ENCODE peak calls at places on chromosomes 4 and X, in seven cellular contexts. T is tibial nerve, W is body of pancreas, X is stomach, J is right lobe of liver, S is uterus, F is IMR-90. P is an unnamed sample. For H3K4me1, the result is how much of the 10 kb centered on the place peaks cover.

GRCh38 chr4:168677063-168677462 is 180.2 kb downstream of the PALLD start:
- DNase-seq in J (no peak), F (no peak), T (no peak), W (no peak), S (no peak), X (no peak), P (no peak)

GRCh38 chrX:31590581-31591113 is 518.8 kb upstream of the FTHL17 start:
- DNase-seq in S (no peak), F (peak), J (no peak), W (no peak), X (no peak), T (no peak), P (no peak)

GRCh38 chr4:118803253-118803652 is 32.7 kb downstream of the SEC24D start:
- DNase-seq in J (no peak), F (no peak), T (no peak), S (no peak), W (peak), X (no peak), P (no peak)

GRCh38 chrX:95893632-95894031 is 791.0 kb upstream of the DIAPH2 start:
- DNase-seq in X (no peak), S (no peak), T (peak), F (no peak), W (no peak), J (no peak), P (no peak)

GRCh38 chr4:95539056-95539455 is 9.7 kb downstream of the UNC5C start:
- DNase-seq in S (no peak), X (no peak), J (no peak), F (no peak), W (no peak), T (no peak), P (no peak)

GRCh38 chr4:104494822-104495559 is at the start of gene CXXC4:
- DNase-seq in T (peak), W (peak), X (peak), S (peak), F (peak), J (peak), P (peak)

GRCh38 chrX:139200793-139201192 is 329.7 kb upstream of the F9 start:
- DNase-seq in F (peak), J (no peak), X (peak), T (no peak), S (no peak), W (no peak), P (no peak)

GRCh38 chr4:40957281-40957680 is 207.5 kb downstream of the NSUN7 start:
- DNase-seq in J (no peak), T (no peak), F (no peak), W (no peak), S (no peak), X (no peak), P (no peak)

GRCh38 chr4:70367813-70368212 is 7.3 kb downstream of the SMR3A start:
- DNase-seq in T (no peak), S (no peak), W (no peak), F (no peak), J (no peak), X (no peak), P (no peak)

GRCh38 chr4:7786517-7786916 is 153.1 kb downstream of the AFAP1 start:
- DNase-seq in F (no peak), W (no peak), J (no peak), S (no peak), X (no peak), T (no peak), P (no peak)

GRCh38 chrX:139967300-139967699 is 2.0 kb upstream of the CXorf66 start:
- DNase-seq in W (no peak), X (no peak), S (no peak), T (no peak), J (no peak), F (no peak), P (peak)

GRCh38 chrX:48772602-48773001 is 11.1 kb downstream of the GLOD5 start:
- DNase-seq in T (no peak), J (no peak), X (no peak), S (no peak), F (no peak), W (no peak), P (no peak)

GRCh38 chr4:115671581-115671980 is 558.2 kb upstream of the NDST4 start:
- DNase-seq in F (no peak), J (no peak), W (no peak), T (no peak), X (no peak), S (no peak), P (no peak)

GRCh38 chr4:121182296-121182695 is 18.2 kb upstream of the TNIP3 start:
- DNase-seq in T (no peak), X (no peak), S (no peak), F (peak), W (no peak), J (no peak), P (no peak)

GRCh38 chr4:126701756-126702155 is 931.0 kb upstream of the INTU start:
- DNase-seq in T (no peak), X (no peak), S (no peak), F (peak), J (no peak), W (no peak), P (no peak)

GRCh38 chrX:42797646-42798045 is 19.7 kb upstream of the PPP1R2C start:
- DNase-seq in W (no peak), J (no peak), F (no peak), X (no peak), S (no peak), T (no peak), P (no peak)

GRCh38 chrX:25015486-25016360 is at the start of gene ARX:
- DNase-seq in W (peak), F (peak), T (no peak), X (no peak), J (peak), S (no peak), P (peak)

GRCh38 chr4:112315446-112315845 is 18.3 kb downstream of the ALPK1 start:
- DNase-seq in T (no peak), S (no peak), J (no peak), F (no peak), W (no peak), X (no peak), P (no peak)

GRCh38 chr4:68373513-68373912 is 23.6 kb upstream of the YTHDC1 start:
- DNase-seq in T (peak), J (peak), S (peak), F (peak), X (peak), W (peak), P (peak)

GRCh38 chr4:152512483-152512882 is 23.4 kb downstream of the FBXW7 start:
- DNase-seq in S (no peak), X (no peak), F (no peak), W (no peak), J (no peak), T (no peak), P (no peak)

GRCh38 chrX:41335590-41336331 is 1.8 kb downstream of the DDX3X start:
- DNase-seq in T (no peak), X (no peak), J (no peak), S (no peak), W (no peak), F (peak), P (no peak)

GRCh38 chrX:41332988-41333743 is 796 bp upstream of the DDX3X start:
- DNase-seq in T (peak), J (peak), S (peak), W (peak), F (peak), X (peak), P (peak)

GRCh38 chrX:41333744-41333993 is 293 bp upstream of the DDX3X start:
- DNase-seq in F (peak), T (peak), J (no peak), W (no peak), S (no peak), X (no peak), P (no peak)

GRCh38 chrX:41334866-41335589 is 1.1 kb downstream of the DDX3X start:
- DNase-seq in T (peak), S (peak), F (peak), X (peak), W (peak), J (peak), P (peak)

DNA sequence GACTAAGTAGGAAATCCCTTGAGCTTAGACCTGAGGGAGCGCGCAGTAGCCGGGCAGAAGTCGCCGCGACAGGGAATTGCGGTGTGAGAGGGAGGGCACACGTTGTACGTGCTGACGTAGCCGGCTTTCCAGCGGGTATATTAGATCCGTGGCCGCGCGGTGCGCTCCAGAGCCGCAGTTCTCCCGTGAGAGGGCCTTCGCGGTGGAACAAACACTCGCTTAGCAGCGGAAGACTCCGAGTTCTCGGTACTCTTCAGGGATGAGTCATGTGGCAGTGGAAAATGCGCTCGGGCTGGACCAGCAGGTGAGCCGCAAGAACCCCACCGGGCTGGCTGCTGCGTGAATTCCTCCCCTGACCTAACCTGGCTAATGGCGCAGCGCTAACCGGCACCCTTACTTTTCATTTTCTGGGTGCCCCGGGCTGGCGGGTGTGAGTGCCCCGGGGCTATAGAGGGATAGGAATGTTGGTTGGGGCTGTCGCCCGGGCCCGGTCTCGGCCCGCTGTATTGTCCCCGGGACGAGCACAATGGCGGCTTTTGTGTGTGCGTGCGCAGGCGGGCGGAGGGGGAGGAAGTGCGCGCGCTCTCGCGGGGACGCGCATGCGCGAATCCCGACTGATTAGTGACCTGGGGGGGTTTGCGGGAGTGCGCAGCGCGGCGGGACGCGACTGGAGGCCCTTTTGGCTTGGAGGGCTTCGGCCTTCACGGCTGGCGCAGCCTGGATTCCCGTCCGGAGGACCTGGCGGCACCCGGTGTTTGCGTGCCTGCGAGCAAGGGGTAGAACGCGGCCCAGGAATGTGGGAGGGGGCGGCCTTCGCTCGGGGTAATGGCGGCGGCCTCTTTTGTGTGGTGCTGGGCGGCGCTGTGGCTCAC is at the start of gene DDX3X:
- DNase-seq in X (peak), F (peak), S (peak), T (peak), J (peak), W (peak), P (peak)
- TF ChIP-seq POLR2A in X (no peak), F (peak), S (peak), T (peak), J (peak), W (peak), P (peak)

GRCh38 chr4:77714514-77714913 is 104.7 kb downstream of the CNOT6L start:
- DNase-seq in F (no peak), S (no peak), J (no peak), X (no peak), T (no peak), W (peak), P (no peak)
- TF ChIP-seq CTCF in F (no peak), S (no peak), J (no peak), X (no peak), T (no peak), W (no peak), P (no peak)

GRCh38 chr4:1210971-1211370 is 38.0 kb downstream of the CTBP1 start:
- DNase-seq in F (no peak), X (no peak), S (peak), T (no peak), W (peak), J (peak), P (peak)
- H3K4me1 ChIP-seq in F (under half), X (half or more), S (under half), T (under half), W (half or more), J (under half), P (under half)

DNA sequence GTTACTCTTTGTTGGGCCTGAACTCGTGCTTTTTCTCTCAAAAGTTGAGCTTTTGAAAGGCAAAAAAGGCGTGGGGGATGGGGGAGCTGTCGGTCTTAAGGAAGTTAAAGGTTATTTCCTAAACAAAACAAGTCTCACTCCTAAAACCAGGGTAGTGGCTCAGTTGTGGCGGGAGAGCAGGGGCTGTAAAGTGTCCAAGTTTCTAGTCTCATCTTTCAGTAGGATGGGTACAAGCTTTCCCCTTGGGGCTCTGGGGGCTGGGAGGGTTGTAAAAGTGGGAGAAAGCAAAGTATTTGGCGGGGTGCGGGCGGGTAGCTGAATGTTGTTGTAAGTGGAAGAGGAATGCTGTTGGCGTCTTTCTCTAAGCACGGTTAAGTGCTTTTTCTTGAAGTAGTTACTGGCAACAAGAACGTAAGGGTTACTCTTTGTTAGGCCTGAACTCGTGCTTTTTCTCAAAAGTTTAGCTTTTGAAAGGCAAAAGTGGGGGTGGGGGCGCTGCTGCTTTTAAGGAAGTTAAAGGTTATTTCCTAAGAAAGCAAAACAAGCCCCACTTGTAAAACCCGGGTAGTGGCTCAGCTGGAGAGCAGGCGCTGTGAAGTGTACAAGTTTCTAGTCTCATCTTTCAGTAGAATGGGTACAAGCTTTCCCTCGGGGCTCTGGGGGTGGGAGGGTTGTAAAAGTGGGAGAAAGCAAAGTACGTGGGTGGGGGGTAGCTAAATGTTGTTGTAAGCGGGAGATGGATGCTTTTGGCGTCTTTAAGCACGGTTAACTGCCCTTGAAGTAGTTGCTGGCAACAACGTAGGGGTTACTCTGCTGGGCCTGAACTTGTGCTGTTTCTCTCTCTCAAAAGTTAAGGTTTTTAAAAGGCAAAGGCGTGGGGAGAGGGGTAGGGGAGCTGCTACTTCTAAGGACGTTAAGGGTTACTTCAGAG is 1.1 kb upstream of the WDR1 start:
- DNase-seq in S (peak), T (no peak), J (no peak), F (no peak), W (no peak), X (no peak), P (peak)
- TF ChIP-seq POLR2A in S (no peak), T (no peak), J (no peak), F (no peak), W (no peak), X (no peak), P (no peak)

GRCh38 chr4:140756292-140757219 is at the start of gene TBC1D9:
- DNase-seq in J (peak), F (peak), T (peak), X (peak), S (peak), W (peak), P (peak)
- TF ChIP-seq CTCF in J (no peak), F (no peak), T (no peak), X (no peak), S (no peak), W (no peak), P (peak)

DNA sequence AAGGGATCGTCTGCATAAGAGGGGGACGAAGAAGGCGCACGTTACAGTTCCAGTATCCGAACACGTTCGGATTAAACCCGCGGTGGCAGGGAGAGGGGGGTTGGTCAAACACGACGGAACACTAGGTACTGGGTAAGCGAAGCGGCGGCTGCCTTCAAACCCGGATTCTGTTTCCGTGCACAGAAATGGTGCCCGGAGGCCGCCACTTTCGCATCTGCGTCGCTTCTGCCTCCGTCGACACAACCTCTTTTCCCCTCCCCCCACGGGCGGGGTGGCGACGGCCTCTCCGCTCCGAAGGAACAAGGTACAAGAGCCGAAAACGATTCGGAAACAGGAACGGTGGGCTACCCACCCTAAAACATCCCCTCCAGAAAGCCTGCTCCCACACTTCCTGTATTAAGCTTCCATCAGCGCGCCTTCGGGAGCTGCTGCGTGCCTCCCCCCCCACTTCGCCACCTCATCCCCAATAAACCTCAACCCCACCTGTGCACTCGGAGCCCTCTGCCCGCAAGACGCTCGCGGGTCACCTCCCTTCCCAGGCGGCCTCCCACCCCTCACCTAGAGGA is 667 bp downstream of the G3BP2 start:
- DNase-seq in T (peak), W (peak), F (peak), J (peak), S (peak), X (peak), P (peak)
- H3K4me1 ChIP-seq in T (under half), W (under half), F (under half), J (under half), S (under half), X (half or more), P (under half)

DNA sequence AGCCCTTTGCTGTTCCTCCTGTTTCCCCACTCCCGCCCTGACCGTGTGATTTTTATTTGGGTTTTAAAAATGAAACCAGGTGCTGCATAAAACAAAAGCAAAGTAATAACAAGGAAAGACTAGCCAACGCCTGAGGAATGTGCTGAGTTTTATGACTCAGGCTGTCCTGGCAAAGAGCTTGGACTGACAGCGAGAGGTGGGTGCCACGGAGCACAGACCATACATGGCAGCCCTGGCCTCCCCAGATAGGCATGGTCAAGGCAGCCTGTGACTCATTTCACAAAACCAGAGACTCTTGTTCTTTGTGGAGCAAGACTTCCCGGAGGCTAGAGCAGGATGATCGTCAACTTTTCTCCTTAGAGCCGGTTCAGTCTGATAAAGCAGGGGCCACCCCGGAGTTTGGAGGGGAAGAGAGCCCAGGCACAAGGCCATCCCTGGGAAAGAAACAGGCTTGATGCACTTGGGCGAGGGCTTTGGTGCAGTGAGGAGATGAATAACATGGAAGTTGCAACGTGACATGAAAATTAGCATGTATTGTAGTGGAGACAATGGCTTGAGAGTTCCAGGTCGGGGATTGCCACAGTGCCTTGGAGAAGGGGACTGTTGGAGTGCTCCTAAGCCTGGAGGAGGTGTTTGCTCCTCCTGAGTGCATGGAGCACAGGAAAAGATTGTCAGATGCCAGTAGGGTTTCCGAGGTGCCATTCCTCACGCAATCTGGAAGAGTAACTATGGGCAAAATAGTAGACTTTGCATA is 54.8 kb downstream of the C4orf51 start:
- DNase-seq in S (peak), F (peak), J (no peak), T (peak), X (peak), W (peak), P (peak)
- TF ChIP-seq POLR2A in S (peak), F (peak), J (no peak), T (no peak), X (no peak), W (peak), P (no peak)

GRCh38 chr4:54840992-54841768 is 183.4 kb downstream of the KIT start:
- DNase-seq in X (peak), T (no peak), S (no peak), J (no peak), W (no peak), F (peak), P (peak)
- TF ChIP-seq CTCF in X (no peak), T (no peak), S (no peak), J (no peak), W (no peak), F (peak), P (no peak)

GRCh38 chr4:84500386-84501196 is 1.5 kb upstream of the NKX6-1 start:
- DNase-seq in W (no peak), X (no peak), F (no peak), T (no peak), J (no peak), S (no peak), P (no peak)
- H3K4me1 ChIP-seq in W (under half), X (under half), F (under half), T (under half), J (under half), S (under half), P (under half)

GRCh38 chr4:183012862-183013855 is 85.9 kb upstream of the WWC2 start:
- DNase-seq in F (no peak), S (no peak), X (no peak), J (no peak), T (no peak), W (no peak), P (no peak)

GRCh38 chr4:183011213-183011907 is 87.7 kb upstream of the WWC2 start:
- DNase-seq in F (peak), X (no peak), W (no peak), J (no peak), T (no peak), S (no peak), P (no peak)

GRCh38 chr4:183017962-183018361 is 81.1 kb upstream of the WWC2 start:
- DNase-seq in W (no peak), X (no peak), J (no peak), T (no peak), S (no peak), F (no peak), P (no peak)

GRCh38 chr4:183014361-183015084 is 84.5 kb upstream of the WWC2 start:
- DNase-seq in T (no peak), F (no peak), S (no peak), W (no peak), J (no peak), X (no peak), P (no peak)
- TF ChIP-seq POLR2A in T (no peak), F (no peak), S (no peak), W (no peak), J (no peak), X (no peak), P (no peak)